ENCODE peak calls at places on chromosomes 4 and X, in six cellular contexts. K is H1, A is IMR-90, I is mesenchymal stem cell, P is neuronal stem cell, X is trophoblast cell. B is an unnamed sample.

GRCh38 chr4:77309496-77309895 is 152.5 kb downstream of the CCNG2 start:
- DNase-seq in I (no peak), X (no peak), P (no peak), A (no peak), K (no peak), B (no peak)

GRCh38 chr4:174120446-174121142 is 162.9 kb downstream of the FBXO8 start:
- DNase-seq in A (peak; percentile 72), X (peak; percentile 50), I (peak; percentile 87), P (peak; percentile 64), K (no peak), B (peak; percentile 61)

GRCh38 chrX:42978655-42979379 is 200.9 kb upstream of the PPP1R2C start:
- DNase-seq in I (no peak), A (no peak), P (no peak), K (no peak), X (peak; percentile 44), B (peak; percentile 42)

GRCh38 chr4:93960916-93961315 is 132.4 kb downstream of the ATOH1 start:
- DNase-seq in X (no peak), I (no peak), P (no peak), K (no peak), A (no peak), B (no peak)

GRCh38 chr4:55347610-55348228 is 1.7 kb downstream of the SRD5A3 start:
- DNase-seq in P (no peak), K (no peak), A (no peak), I (no peak), X (no peak), B (no peak)

GRCh38 chrX:129530410-129530809 is 7.1 kb upstream of the SMARCA1 start:
- DNase-seq in X (no peak), A (no peak), I (no peak), P (no peak), K (no peak), B (no peak)

GRCh38 chr4:79288185-79288584 is 37.7 kb downstream of the NAA11 start:
- DNase-seq in A (no peak), I (no peak), X (no peak), P (no peak), K (no peak), B (no peak)

GRCh38 chrX:46547857-46548256 is 2.6 kb upstream of the ZNF674 start:
- DNase-seq in A (peak; percentile 84), K (no peak), P (no peak), I (peak; percentile 72), X (peak; percentile 88), B (peak; percentile 63)

GRCh38 chr4:160129439-160129838 is 1026.6 kb downstream of the RAPGEF2 start:
- DNase-seq in X (peak; percentile 43), A (no peak), I (peak; percentile 70), P (no peak), K (no peak), B (peak; percentile 57)

GRCh38 chr4:88134536-88135361 is 23.7 kb downstream of the ABCG2 start:
- DNase-seq in X (no peak), A (no peak), P (no peak), K (no peak), I (no peak), B (no peak)
- H3K27ac ChIP-seq in X (no peak overlapping the region), A (no peak overlapping the region), P (no peak overlapping the region), K (no peak overlapping the region), I (no peak overlapping the region), B (no peak overlapping the region)

GRCh38 chrX:10048076-10048475 is 80.9 kb downstream of the CLDN34 start:
- DNase-seq in K (no peak), X (no peak), P (peak; percentile 1), I (no peak), A (no peak), B (peak; percentile 71)

GRCh38 chrX:10049246-10049645 is 82.1 kb downstream of the CLDN34 start:
- DNase-seq in K (no peak), I (no peak), P (no peak), A (peak; percentile 4), X (no peak), B (no peak)

GRCh38 chrX:10047631-10048030 is 80.5 kb downstream of the CLDN34 start:
- DNase-seq in X (no peak), P (peak; percentile 3), A (no peak), K (no peak), I (no peak), B (no peak)

GRCh38 chrX:10047133-10047532 is 80.0 kb downstream of the CLDN34 start:
- DNase-seq in P (no peak), A (no peak), K (no peak), X (no peak), I (no peak), B (no peak)

GRCh38 chrX:10048695-10049094 is 81.5 kb downstream of the CLDN34 start:
- DNase-seq in P (no peak), A (no peak), X (no peak), K (no peak), I (no peak), B (no peak)
- H4K8ac ChIP-seq in P (no peak overlapping the region), A (no peak overlapping the region), X (peak overlapping the region; percentile 79), K (no peak overlapping the region), I (no peak overlapping the region), B (no peak overlapping the region)

DNA sequence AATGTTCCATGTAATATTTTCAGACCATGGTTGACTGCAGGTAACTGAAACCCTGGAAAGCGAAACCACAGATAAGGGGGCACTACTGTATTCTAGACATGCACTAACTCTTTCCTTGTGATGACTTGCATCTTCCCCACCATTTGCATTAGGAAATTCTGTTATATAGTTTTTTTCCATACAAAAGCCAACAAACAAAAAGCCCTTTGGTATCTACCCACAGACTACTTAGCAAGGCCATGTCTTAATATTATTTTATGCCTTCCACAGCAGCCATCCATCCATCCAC is 23.5 kb downstream of the OCIAD1 start:
- DNase-seq in X (no peak), K (no peak), I (no peak), A (no peak), P (no peak), B (no peak)
- H3K36me3 ChIP-seq in X (peaks cover 22% of the 10 kb centered on the region), K (peaks cover 70% of the 10 kb centered on the region), I (peaks cover 17% of the 10 kb centered on the region), A (peaks cover 24% of the 10 kb centered on the region), P (peaks cover 13% of the 10 kb centered on the region), B (peaks cover 1% of the 10 kb centered on the region)

DNA sequence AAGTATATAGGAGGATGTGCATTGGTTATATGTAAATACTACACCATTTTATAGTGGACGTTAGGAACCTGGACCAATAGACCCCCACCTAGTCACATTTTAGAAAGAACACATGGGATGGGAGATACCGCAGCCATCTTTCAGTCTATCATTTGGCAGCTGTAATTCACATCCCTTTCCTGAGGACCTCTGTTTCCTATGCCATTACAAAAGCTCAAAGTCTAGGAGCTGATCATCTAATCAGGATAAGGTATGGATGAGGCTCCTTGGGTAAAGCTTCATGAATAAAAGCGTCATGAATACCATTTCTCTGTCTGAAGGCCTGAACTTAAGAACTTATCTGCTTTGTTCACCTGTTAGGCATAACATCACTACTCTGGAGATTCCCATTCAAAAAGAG is 31.1 kb downstream of the OCIAD1 start:
- DNase-seq in P (no peak), A (no peak), K (no peak), I (no peak), X (no peak), B (no peak)
- H3K27ac ChIP-seq in P (no peak overlapping the region), A (no peak overlapping the region), K (no peak overlapping the region), I (no peak overlapping the region), X (peak overlapping the region; percentile 26), B (no peak overlapping the region)

GRCh38 chr4:109872950-109873656 is 25.2 kb downstream of the LRIT3 start:
- DNase-seq in X (no peak), I (no peak), K (no peak), A (no peak), P (no peak), B (no peak)

GRCh38 chr4:109877400-109877799 is 29.5 kb downstream of the LRIT3 start:
- DNase-seq in X (no peak), P (no peak), I (no peak), A (no peak), K (no peak), B (no peak)

GRCh38 chr4:109873791-109874514 is 26.0 kb downstream of the LRIT3 start:
- DNase-seq in K (no peak), A (peak; percentile 2), P (no peak), I (no peak), X (no peak), B (no peak)

GRCh38 chr4:109876634-109877265 is 28.8 kb downstream of the LRIT3 start:
- DNase-seq in I (no peak), K (no peak), X (no peak), A (no peak), P (no peak), B (no peak)

GRCh38 chr4:109875106-109875505 is 27.2 kb downstream of the LRIT3 start:
- DNase-seq in K (no peak), A (no peak), P (no peak), X (no peak), I (no peak), B (no peak)
- H4K8ac ChIP-seq in K (no peak overlapping the region), A (no peak overlapping the region), P (no peak overlapping the region), X (no peak overlapping the region), I (no peak overlapping the region), B (no peak overlapping the region)

DNA sequence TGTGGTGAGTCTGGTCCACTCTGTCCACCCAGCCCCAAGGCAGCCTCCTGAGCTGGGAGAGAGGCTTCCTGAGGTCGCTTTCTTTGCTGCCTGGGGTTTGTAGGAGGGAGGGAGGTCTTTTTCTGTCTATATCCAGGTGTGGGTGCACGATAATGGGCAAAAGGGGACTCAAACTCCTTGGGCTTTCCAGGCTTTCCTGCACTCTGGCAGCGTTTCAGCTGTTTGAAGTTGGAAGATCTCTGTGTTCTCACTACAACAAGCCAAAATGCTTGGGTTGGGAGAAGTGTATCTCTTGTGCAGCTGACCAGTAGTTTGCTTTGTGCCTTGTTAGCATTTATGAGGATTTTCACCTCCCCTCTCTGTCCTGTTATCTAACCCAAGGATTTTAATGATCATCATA is 126.3 kb downstream of the REPS2 start:
- DNase-seq in I (no peak), A (no peak), K (no peak), P (no peak), X (no peak), B (no peak)
- H3K36me3 ChIP-seq in I (no peaks in the 10 kb centered on the region), A (no peaks in the 10 kb centered on the region), K (no peaks in the 10 kb centered on the region), P (no peaks in the 10 kb centered on the region), X (no peaks in the 10 kb centered on the region), B (no peaks in the 10 kb centered on the region)

B was measured in mesendoderm.